ENCODE peak calls at places on chromosomes 3 and 15, in five cellular contexts. P, G, D, M and L are unnamed samples.

GRCh38 chr3:45906681-45907220 is 20.4 kb downstream of the CCR9 start:
- DNase-seq in P (peak; percentile 57), G (peak; percentile 81), D (no peak), M (peak; percentile 67), L (peak; percentile 43)

GRCh38 chr3:190101320-190102117 is 19.2 kb downstream of the P3H2 start:
- DNase-seq in P (no peak), G (no peak), D (no peak), M (no peak), L (peak; percentile 27)

GRCh38 chr3:58246148-58247051 is 8.8 kb downstream of the ABHD6 start:
- DNase-seq in P (no peak), G (peak; percentile 59), D (no peak), M (no peak), L (no peak)

GRCh38 chr15:57172925-57173324 is 203.4 kb upstream of the CGNL1 start:
- DNase-seq in P (no peak), G (no peak), D (no peak), M (peak; percentile 57), L (no peak)

GRCh38 chr3:170726976-170727661 is 141.2 kb upstream of the SLC7A14 start:
- DNase-seq in P (no peak), G (no peak), D (no peak), M (peak; percentile 91), L (no peak)

GRCh38 chr15:41935566-41936020 is 36.8 kb downstream of the EHD4 start:
- DNase-seq in P (no peak), G (no peak), D (no peak), M (no peak), L (no peak)

GRCh38 chr3:128502712-128503111 is 9.7 kb upstream of the GATA2 start:
- DNase-seq in P (peak; percentile 22), G (no peak), D (no peak), M (no peak), L (no peak)

GRCh38 chr3:181698263-181698944 is 13.3 kb upstream of the SOX2 start:
- DNase-seq in P (peak; percentile 41), G (peak; percentile 63), D (no peak), M (no peak), L (no peak)

GRCh38 chr15:41871175-41871905 is 22.5 kb downstream of the SPTBN5 start:
- DNase-seq in P (no peak), G (no peak), D (no peak), M (no peak), L (no peak)

GRCh38 chr3:30500666-30501399 is 105.6 kb upstream of the TGFBR2 start:
- DNase-seq in P (no peak), G (no peak), D (no peak), M (no peak), L (no peak)

GRCh38 chr3:14513566-14514322 is 26.4 kb downstream of the GRIP2 start:
- DNase-seq in P (peak; percentile 26), G (peak; percentile 44), D (no peak), M (no peak), L (no peak)

GRCh38 chr3:71102111-71103039 is 481.2 kb downstream of the FOXP1 start:
- DNase-seq in P (no peak), G (no peak), D (no peak), M (peak; percentile 96), L (no peak)

GRCh38 chr3:182913889-182914288 is 66.4 kb downstream of the DCUN1D1 start:
- DNase-seq in P (no peak), G (no peak), D (no peak), M (no peak), L (no peak)
- H3K9ac ChIP-seq in P (no peak overlapping the region), G (no peak overlapping the region), D (no peak overlapping the region), M (no peak overlapping the region), L (no peak overlapping the region)

DNA sequence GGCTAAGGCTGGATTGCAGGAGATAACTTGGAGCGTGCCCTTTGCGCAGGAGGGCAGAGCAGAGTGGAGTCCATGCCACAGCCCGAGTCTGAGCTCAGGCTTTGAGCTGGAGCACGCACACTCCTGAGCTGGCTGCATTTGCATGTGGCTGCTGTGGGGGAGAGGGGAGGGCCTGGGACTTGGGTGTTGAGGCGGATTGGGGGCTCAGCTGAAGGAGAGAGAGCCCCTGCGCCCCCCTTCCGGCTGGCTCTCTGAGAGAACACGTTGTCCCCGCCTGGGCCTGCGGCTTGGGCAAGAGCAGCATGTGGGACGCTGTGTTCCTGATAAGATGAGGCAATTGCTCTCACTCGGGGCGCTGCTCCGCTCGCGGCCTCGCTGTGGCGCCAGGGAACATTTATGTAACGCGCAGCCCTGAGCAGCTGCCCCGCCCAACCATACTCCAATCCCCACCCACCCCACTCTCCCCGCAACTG is 39.1 kb downstream of the KLF13 start:
- DNase-seq in P (peak; percentile 81), G (peak; percentile 90), D (no peak), M (peak; percentile 90), L (peak; percentile 82)
- H3K9ac ChIP-seq in P (no peak overlapping the region), G (no peak overlapping the region), D (no peak overlapping the region), M (peak overlapping the region; percentile 89), L (no peak overlapping the region)

DNA sequence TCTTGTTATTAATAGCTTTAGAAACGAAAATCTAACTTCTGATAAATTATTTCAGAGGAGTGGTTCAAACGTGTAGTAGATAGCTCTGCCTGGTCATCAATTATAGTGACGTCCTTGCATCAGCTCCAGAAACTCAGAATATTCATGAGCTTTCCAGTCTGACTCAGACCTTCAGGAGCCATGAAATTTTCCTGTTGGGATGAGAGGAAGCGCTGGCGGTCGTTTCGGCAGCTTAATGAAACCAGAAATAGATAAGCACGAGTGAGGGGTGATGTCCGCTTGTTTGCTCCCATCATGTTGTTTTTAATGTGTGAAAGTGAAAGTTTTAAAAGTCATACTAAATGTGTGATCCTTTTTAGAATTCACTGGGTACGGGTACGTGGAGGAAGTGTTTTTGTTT is 141.1 kb downstream of the PGPEP1L start:
- DNase-seq in P (no peak), G (no peak), D (no peak), M (peak; percentile 56), L (no peak)
- H3K9ac ChIP-seq in P (no peak overlapping the region), G (no peak overlapping the region), D (peak overlapping the region; percentile 65), M (peak overlapping the region; percentile 88), L (no peak overlapping the region)

GRCh38 chr3:174332413-174332812 is 526.7 kb upstream of the NAALADL2 start:
- DNase-seq in P (no peak), G (no peak), D (no peak), M (no peak), L (no peak)

GRCh38 chr3:174331095-174331802 is 527.9 kb upstream of the NAALADL2 start:
- DNase-seq in P (no peak), G (no peak), D (no peak), M (no peak), L (no peak)

GRCh38 chr3:174330303-174330702 is 528.8 kb upstream of the NAALADL2 start:
- DNase-seq in P (no peak), G (no peak), D (no peak), M (peak; percentile 76), L (no peak)

GRCh38 chr3:174325834-174326705 is 533.1 kb upstream of the NAALADL2 start:
- DNase-seq in P (no peak), G (no peak), D (no peak), M (peak; percentile 83), L (no peak)

DNA sequence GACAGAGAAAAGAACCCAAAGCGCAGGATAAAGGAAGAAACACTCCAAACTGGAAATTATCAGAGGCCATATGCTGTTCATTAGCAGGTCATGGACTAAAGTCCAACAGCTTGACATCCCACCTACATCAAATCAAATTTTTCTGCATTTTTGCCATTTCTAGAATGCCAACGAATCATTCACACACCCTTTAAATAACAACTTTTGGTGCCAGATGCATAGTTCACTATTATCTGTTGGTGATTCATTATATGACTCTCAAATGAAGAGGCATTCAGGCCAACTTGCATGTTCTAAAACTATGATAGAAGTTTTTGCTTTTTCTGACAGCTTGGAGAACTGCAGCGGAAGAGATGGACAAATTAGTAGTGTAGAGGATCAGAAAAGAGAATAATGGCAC is 529.8 kb upstream of the NAALADL2 start:
- DNase-seq in P (no peak), G (no peak), D (no peak), M (peak; percentile 48), L (no peak)
- H3K9ac ChIP-seq in P (no peak overlapping the region), G (no peak overlapping the region), D (no peak overlapping the region), M (peak overlapping the region; percentile 68), L (no peak overlapping the region)